ENCODE peak calls at places on chromosome X, in four cellular contexts. R is activated CD4-positive, alpha-beta T cell treated with anti-CD3 and anti-CD28 coated beads, Interleukin-2, amount 10 ng/mL, durations not matched to agents 7 days and 5 days; Q is cardiac muscle cell; A is HT1080. X is an unnamed sample.

GRCh38 chrX:45445745-45446412 is 245.2 kb upstream of the DIPK2B start:
- DNase-seq in R (no peak), Q (peak; percentile 70), A (peak; percentile 89), X (peak; percentile 7)

GRCh38 chrX:29447867-29448266 is 767.5 kb upstream of the MAGEB2 start:
- DNase-seq in R (no peak), Q (no peak), A (no peak), X (no peak)

GRCh38 chrX:77342028-77342427 is 105.2 kb upstream of the FGF16 start:
- DNase-seq in R (no peak), Q (no peak), A (no peak), X (no peak)

GRCh38 chrX:46759645-46759974 is 692 bp upstream of the SLC9A7 start:
- DNase-seq in R (no peak), Q (peak; percentile 20), A (no peak), X (no peak)

GRCh38 chrX:3312109-3312508 is 34.3 kb downstream of the MXRA5 start:
- DNase-seq in R (no peak), Q (no peak), A (no peak), X (no peak)

GRCh38 chrX:38571058-38571457 is 9.7 kb downstream of the TSPAN7 start:
- DNase-seq in R (no peak), Q (no peak), A (no peak), X (no peak)

GRCh38 chrX:150731795-150732194 is 38.6 kb downstream of the MTMR1 start:
- DNase-seq in R (no peak), Q (peak; percentile 91), A (peak; percentile 73), X (no peak)

GRCh38 chrX:148501121-148502066 is 977 bp downstream of the AFF2 start:
- DNase-seq in R (peak; percentile 7), Q (no peak), A (peak; percentile 13), X (no peak)

GRCh38 chrX:75522565-75523411 is at the start of gene ZDHHC15:
- DNase-seq in R (peak; percentile 37), Q (peak; percentile 0), A (peak; percentile 11), X (no peak)

GRCh38 chrX:131621650-131622049 is 77.8 kb downstream of the OR13H1 start:
- DNase-seq in R (no peak), Q (no peak), A (peak; percentile 42), X (no peak)

GRCh38 chrX:20042221-20042620 is 51.4 kb upstream of the BCLAF3 start:
- DNase-seq in R (no peak), Q (no peak), A (peak; percentile 4), X (no peak)

GRCh38 chrX:41518841-41519220 is 71.7 kb downstream of the NYX start:
- DNase-seq in R (no peak), Q (no peak), A (peak; percentile 36), X (no peak)

GRCh38 chrX:4830880-4831557 is 1117.6 kb upstream of the PRKX start:
- DNase-seq in R (no peak), Q (no peak), A (peak; percentile 80), X (peak; percentile 23)

GRCh38 chrX:34884693-34885277 is 57.8 kb upstream of the FAM47B start:
- DNase-seq in R (no peak), Q (peak; percentile 79), A (peak; percentile 71), X (peak; percentile 71)

GRCh38 chrX:85243155-85243554 is 424 bp downstream of the SATL1 start:
- DNase-seq in R (no peak), Q (peak; percentile 3), A (no peak), X (peak; percentile 61)

GRCh38 chrX:40166582-40166981 is 68.8 kb upstream of the BCOR start:
- DNase-seq in R (no peak), Q (no peak), A (no peak), X (no peak)

GRCh38 chrX:10620121-10620699 is at the start of gene MID1:
- DNase-seq in R (no peak), Q (peak; percentile 87), A (peak; percentile 85), X (peak; percentile 69)

GRCh38 chrX:16075087-16075486 is 48.3 kb upstream of the GRPR start:
- DNase-seq in R (no peak), Q (no peak), A (no peak), X (no peak)

GRCh38 chrX:26466387-26466786 is 250.4 kb downstream of the MAGEB5 start:
- DNase-seq in R (no peak), Q (no peak), A (no peak), X (no peak)

GRCh38 chrX:121160987-121161386 is 113.6 kb downstream of the GLUD2 start:
- DNase-seq in R (no peak), Q (peak; percentile 42), A (no peak), X (no peak)

GRCh38 chrX:7286461-7286860 is 138.5 kb upstream of the PUDP start:
- DNase-seq in R (no peak), Q (peak; percentile 24), A (no peak), X (no peak)

GRCh38 chrX:2928583-2929434 is at the start of gene ARSD:
- DNase-seq in R (peak; percentile 44), Q (peak; percentile 95), A (peak; percentile 47), X (peak; percentile 80)

GRCh38 chrX:85503258-85504158 is 124.0 kb upstream of the POF1B start:
- DNase-seq in R (no peak), Q (no peak), A (no peak), X (no peak)

GRCh38 chrX:14963447-14964236 is 90.4 kb downstream of the MOSPD2 start:
- DNase-seq in R (no peak), Q (peak; percentile 7), A (peak; percentile 85), X (no peak)

GRCh38 chrX:39983715-39984114 is 114.0 kb downstream of the BCOR start:
- DNase-seq in R (no peak), Q (peak; percentile 64), A (peak; percentile 34), X (no peak)

GRCh38 chrX:896256-896655 is 265.7 kb downstream of the SHOX start:
- DNase-seq in R (no peak), Q (no peak), A (no peak), X (no peak)

GRCh38 chrX:134619838-134620237 is 38.4 kb downstream of the PLAC1 start:
- DNase-seq in R (no peak), Q (no peak), A (no peak), X (peak; percentile 7)

GRCh38 chrX:41178201-41178600 is 93.0 kb downstream of the USP9X start:
- DNase-seq in R (no peak), Q (no peak), A (no peak), X (no peak)

GRCh38 chrX:51759055-51759454 is 15.8 kb downstream of the GSPT2 start:
- DNase-seq in R (no peak), Q (no peak), A (no peak), X (no peak)

GRCh38 chrX:73867144-73867543 is 304.1 kb downstream of the CHIC1 start:
- DNase-seq in R (no peak), Q (no peak), A (no peak), X (no peak)

GRCh38 chrX:37613898-37614297 is 42.4 kb downstream of the LANCL3 start:
- DNase-seq in R (no peak), Q (no peak), A (no peak), X (no peak)

GRCh38 chrX:17078031-17078730 is 131.7 kb downstream of the REPS2 start:
- DNase-seq in R (no peak), Q (no peak), A (peak; percentile 42), X (no peak)

GRCh38 chrX:110284159-110284558 is 33.7 kb downstream of the AMMECR1 start:
- DNase-seq in R (no peak), Q (peak; percentile 78), A (peak; percentile 84), X (no peak)